ENCODE peak calls at places on chromosomes 6 and 20, in seven cellular contexts. Z is HCT116; R is A549; O is OCI-LY7; K is GM12865; I is CD4-positive, CD25-positive, alpha-beta regulatory T cell; T is fibroblast of pulmonary artery. Y is an unnamed sample.

GRCh38 chr20:36541227-36542018 is at the start of gene MYL9:
- DNase-seq in I (no peak), O (no peak), R (no peak), K (peak), Z (no peak), T (peak), Y (no peak)

GRCh38 chr6:48032156-48032555 is 78.8 kb downstream of the PTCHD4 start:
- DNase-seq in T (peak), K (no peak), R (peak), I (no peak), O (no peak), Z (no peak), Y (no peak)

GRCh38 chr6:23775127-23775526 is 350.9 kb upstream of the NRSN1 start:
- DNase-seq in K (no peak), O (no peak), Z (no peak), T (no peak), R (no peak), I (no peak), Y (no peak)

GRCh38 chr6:127446356-127446755 is 12.8 kb downstream of the KIAA0408 start:
- DNase-seq in O (no peak), K (no peak), I (no peak), Z (no peak), T (peak), R (no peak), Y (peak)

GRCh38 chr6:112235956-112236355 is 18.4 kb downstream of the LAMA4 start:
- DNase-seq in Z (no peak), R (no peak), O (no peak), K (peak), I (no peak), T (peak), Y (no peak)

GRCh38 chr6:167842457-167842856 is 15.7 kb downstream of the AFDN start:
- DNase-seq in Z (no peak), T (no peak), I (no peak), O (no peak), K (no peak), R (no peak), Y (no peak)

GRCh38 chr20:58602124-58602523 is 49.0 kb upstream of the STX16 start:
- DNase-seq in Z (no peak), I (no peak), K (no peak), T (no peak), R (no peak), O (no peak), Y (no peak)

GRCh38 chr20:12670292-12670691 is 338.5 kb upstream of the SPTLC3 start:
- DNase-seq in R (no peak), O (no peak), I (no peak), Z (no peak), K (no peak), T (no peak), Y (no peak)

GRCh38 chr20:23167436-23167835 is 81.3 kb upstream of the CD93 start:
- DNase-seq in I (no peak), K (no peak), O (no peak), R (no peak), T (no peak), Z (no peak), Y (no peak)

GRCh38 chr6:5412017-5412416 is 150.7 kb downstream of the FARS2 start:
- DNase-seq in K (no peak), T (no peak), O (no peak), I (no peak), R (no peak), Z (no peak), Y (no peak)

GRCh38 chr6:162973975-162974374 is 246.2 kb downstream of the PACRG start:
- DNase-seq in Z (no peak), O (no peak), T (no peak), R (no peak), I (no peak), K (no peak), Y (no peak)

GRCh38 chr6:22112490-22112889 is 184.3 kb downstream of the PRL start:
- DNase-seq in Z (no peak), O (no peak), T (peak), R (peak), K (no peak), I (no peak), Y (no peak)

GRCh38 chr6:135953800-135954199 is 102.3 kb downstream of the PDE7B start:
- DNase-seq in T (no peak), Z (no peak), K (no peak), R (no peak), O (no peak), I (no peak), Y (no peak)

GRCh38 chr6:166563805-166564204 is 22.7 kb downstream of the RAMACL start:
- DNase-seq in R (no peak), K (no peak), Z (no peak), O (no peak), T (no peak), I (no peak), Y (no peak)

GRCh38 chr20:1830240-1830639 is 65.0 kb upstream of the SIRPA start:
- DNase-seq in K (no peak), R (peak), O (no peak), Z (peak), T (peak), I (no peak), Y (no peak)

GRCh38 chr6:137402143-137402542 is 92.1 kb downstream of the OLIG3 start:
- DNase-seq in T (no peak), R (no peak), Z (no peak), K (no peak), O (no peak), I (no peak), Y (no peak)

GRCh38 chr20:44739952-44740351 is 5.7 kb upstream of the KCNK15 start:
- DNase-seq in T (no peak), I (no peak), O (no peak), Z (no peak), R (no peak), K (no peak), Y (no peak)

GRCh38 chr6:1608976-1609661 is 596 bp upstream of the FOXC1 start:
- DNase-seq in T (no peak), O (no peak), K (no peak), I (no peak), R (no peak), Z (no peak), Y (no peak)

DNA sequence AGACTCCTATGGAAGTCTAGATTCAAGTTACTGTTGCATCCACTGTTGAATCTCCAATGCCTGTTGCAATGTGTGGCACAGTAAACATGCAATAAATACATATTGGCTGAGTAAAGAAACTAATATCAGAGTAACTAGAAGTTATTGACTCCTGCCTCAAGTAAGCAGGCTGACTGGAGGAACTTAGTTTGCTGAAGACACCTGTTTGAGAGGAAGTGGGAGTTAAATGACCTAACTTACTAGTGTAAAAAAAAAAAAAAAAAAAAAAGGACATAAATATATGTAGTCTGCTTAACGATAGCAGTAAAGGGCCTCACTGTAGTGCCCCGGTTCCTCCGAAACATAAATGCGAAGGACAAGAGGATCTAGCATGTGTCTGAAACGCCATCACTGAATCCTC is 249.8 kb upstream of the PRDM1 start:
- DNase-seq in Z (no peak), I (no peak), O (peak), T (no peak), R (no peak), K (no peak), Y (no peak)
- H3K4me3 ChIP-seq in Z (no peak), I (no peak), O (peak), T (no peak), R (no peak), K (no peak), Y (no peak)

DNA sequence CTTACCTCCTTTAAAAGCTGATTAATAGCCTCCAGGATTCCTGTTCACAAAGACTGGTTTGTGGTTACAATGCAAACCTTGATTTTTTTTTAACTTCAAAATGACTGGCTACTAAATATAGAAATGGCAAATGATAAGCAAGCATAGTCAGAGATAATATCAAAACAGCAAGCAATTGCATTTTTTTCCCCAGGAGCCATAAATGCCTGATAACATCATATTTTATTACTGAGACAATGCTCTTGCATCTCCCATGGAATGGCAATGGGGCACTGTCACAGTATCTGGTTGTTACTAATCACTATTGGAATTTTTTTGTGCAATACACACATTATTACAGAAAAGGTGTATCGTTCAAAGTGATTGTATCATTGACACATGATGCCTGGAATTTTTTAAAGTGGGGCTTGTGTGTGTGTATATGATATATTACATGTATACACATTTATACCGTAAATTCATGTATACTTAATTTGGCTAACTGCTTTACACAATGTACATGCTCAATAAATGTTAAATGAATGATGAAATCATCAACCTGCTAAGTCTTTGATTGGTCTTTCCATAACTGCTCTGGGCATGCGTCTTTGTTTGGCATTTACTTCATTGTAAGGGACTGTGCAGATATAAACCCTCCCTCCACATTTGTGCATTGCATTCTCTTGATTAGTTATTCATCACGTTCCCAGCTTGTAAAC is 985 bp upstream of the SALL4 start:
- DNase-seq in R (peak), T (no peak), K (no peak), Z (no peak), O (no peak), I (no peak), Y (no peak)
- H3K4me3 ChIP-seq in R (no peak), T (no peak), K (no peak), Z (no peak), O (no peak), I (no peak), Y (no peak)

GRCh38 chr6:44388876-44389275 is 1.4 kb downstream of the CDC5L start:
- DNase-seq in R (no peak), O (peak), Z (no peak), K (no peak), I (no peak), T (no peak), Y (no peak)
- H3K4me3 ChIP-seq in R (peak), O (peak), Z (peak), K (peak), I (peak), T (peak), Y (peak)

GRCh38 chr6:138544521-138544920 is 45.2 kb upstream of the NHSL1 start:
- DNase-seq in K (no peak), T (peak), I (no peak), Z (no peak), O (no peak), R (no peak), Y (no peak)
- H3K4me3 ChIP-seq in K (no peak), T (peak), I (no peak), Z (no peak), O (no peak), R (no peak), Y (no peak)

GRCh38 chr6:72386324-72386723 is 235.5 kb upstream of the KCNQ5 start:
- DNase-seq in R (no peak), T (peak), O (no peak), I (no peak), Z (no peak), K (peak), Y (no peak)

GRCh38 chr6:72382602-72383529 is 239.0 kb upstream of the KCNQ5 start:
- DNase-seq in I (no peak), O (peak), R (no peak), K (peak), Z (no peak), T (no peak), Y (no peak)
- H3K4me3 ChIP-seq in I (no peak), O (peak), R (no peak), K (peak), Z (no peak), T (no peak), Y (no peak)

GRCh38 chr6:124659427-124659826 is 302.8 kb upstream of the RNF217 start:
- DNase-seq in K (no peak), T (no peak), R (peak), O (peak), I (no peak), Z (no peak), Y (no peak)

GRCh38 chr6:124655856-124656255 is 306.4 kb upstream of the RNF217 start:
- DNase-seq in K (no peak), Z (no peak), T (peak), I (no peak), R (no peak), O (no peak), Y (no peak)

GRCh38 chr6:124658053-124658452 is 304.2 kb upstream of the RNF217 start:
- DNase-seq in K (no peak), Z (no peak), T (no peak), O (no peak), R (no peak), I (no peak), Y (no peak)

GRCh38 chr6:124660185-124660584 is 302.1 kb upstream of the RNF217 start:
- DNase-seq in Z (no peak), O (no peak), I (no peak), K (no peak), T (no peak), R (no peak), Y (no peak)

DNA sequence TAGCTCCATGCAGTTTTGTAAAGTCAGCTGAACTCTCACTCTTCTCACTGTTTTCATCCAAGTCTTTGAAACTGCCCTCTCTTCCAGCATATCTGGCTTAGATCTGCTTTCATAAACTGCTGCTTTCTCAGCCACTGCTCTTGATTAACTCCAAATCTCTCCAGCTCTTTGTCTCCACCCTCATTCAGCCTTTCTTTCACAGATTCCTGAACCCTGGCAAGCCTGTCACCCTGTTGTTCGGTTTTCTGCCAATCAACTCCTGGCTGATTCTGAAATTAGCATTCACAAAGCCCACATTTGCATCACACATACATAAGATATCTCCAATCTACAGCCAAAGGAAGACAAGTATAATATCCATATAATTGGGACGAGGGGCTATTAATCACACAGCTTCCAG is 301.0 kb upstream of the RNF217 start:
- DNase-seq in O (no peak), I (no peak), K (no peak), T (no peak), R (no peak), Z (no peak), Y (no peak)
- H3K4me3 ChIP-seq in O (no peak), I (no peak), K (no peak), T (no peak), R (no peak), Z (no peak), Y (no peak)

DNA sequence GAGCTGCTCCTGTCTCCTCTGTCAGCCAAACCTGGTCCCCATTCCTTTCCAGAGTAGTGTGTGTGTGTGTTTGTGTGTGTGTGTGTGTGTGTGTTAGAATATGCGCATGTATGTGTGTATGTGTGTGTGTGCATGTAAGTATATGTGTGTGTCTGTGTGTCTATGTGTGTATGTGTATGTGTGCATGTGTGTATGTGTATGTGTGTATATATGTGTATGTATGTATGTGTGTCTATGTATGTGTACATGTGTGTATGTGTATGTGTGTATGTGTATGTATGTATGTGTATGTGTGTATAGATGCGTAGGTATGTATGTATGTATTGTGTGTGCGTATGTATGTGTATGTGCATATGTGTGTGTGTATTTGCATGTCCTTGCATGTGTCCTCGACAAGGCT is 79.5 kb downstream of the AGPAT4 start:
- DNase-seq in Z (no peak), R (no peak), O (no peak), K (no peak), T (no peak), I (no peak), Y (no peak)
- H3K4me3 ChIP-seq in Z (no peak), R (no peak), O (no peak), K (no peak), T (no peak), I (no peak), Y (no peak)

DNA sequence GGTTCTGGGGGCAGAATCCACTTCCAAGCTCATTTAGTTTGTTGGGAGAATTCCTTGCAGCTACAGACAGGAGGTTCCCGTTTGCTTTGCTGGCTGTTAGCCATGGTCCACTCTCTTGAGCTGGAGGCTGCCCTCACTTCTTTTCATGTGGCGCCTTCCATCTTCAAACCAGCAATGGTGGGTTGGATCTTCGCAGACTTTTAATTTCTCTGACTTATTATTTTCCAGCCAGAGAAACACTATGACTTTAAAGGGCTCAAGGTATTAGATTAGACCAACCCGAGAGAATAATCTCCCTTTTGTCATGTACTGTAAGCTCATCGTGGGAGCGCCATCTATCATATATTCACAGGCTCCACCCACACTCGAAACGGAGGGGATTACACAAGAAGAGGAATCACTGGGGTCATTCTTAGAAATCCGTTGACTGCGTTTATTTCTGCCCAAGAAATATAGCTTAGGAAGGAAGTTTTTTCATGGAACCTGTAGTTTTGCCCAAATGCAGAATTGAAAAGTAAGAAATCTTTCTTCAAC is 38.9 kb downstream of the SAMD5 start:
- DNase-seq in Z (no peak), K (no peak), I (no peak), O (no peak), T (peak), R (no peak), Y (no peak)
- H3K4me3 ChIP-seq in Z (no peak), K (no peak), I (no peak), O (no peak), T (no peak), R (no peak), Y (no peak)

Y was measured in Jurkat, Clone E6-1.